ENCODE peak calls at places on chromosome 20, in seven cellular contexts. A is aorta, G is right lobe of liver, L is ovary, J is pancreas, O is body of pancreas, K is transverse colon. N is an unnamed sample.

GRCh38 chr20:52083627-52084232 is 107.8 kb downstream of the ZFP64 start:
- DNase-seq in K (peak), A (peak), G (peak), L (peak), O (peak), J (no peak), N (no peak)

GRCh38 chr20:57476641-57477461 is 48.1 kb downstream of the CTCFL start:
- DNase-seq in J (peak), L (no peak), G (no peak), A (no peak), O (no peak), K (no peak), N (peak)

GRCh38 chr20:3777726-3778629 is 3.3 kb downstream of the SPEF1 start:
- DNase-seq in G (peak), L (peak), O (peak), A (peak), J (peak), K (peak), N (peak)

GRCh38 chr20:1718604-1719384 is 61.2 kb upstream of the SIRPG start:
- DNase-seq in K (no peak), J (no peak), G (no peak), O (no peak), A (peak), L (no peak), N (no peak)

GRCh38 chr20:22496817-22497216 is 87.6 kb downstream of the FOXA2 start:
- DNase-seq in J (no peak), A (no peak), K (no peak), G (no peak), L (no peak), O (no peak), N (no peak)

GRCh38 chr20:23326774-23327173 is 23.8 kb upstream of the NXT1 start:
- DNase-seq in L (no peak), K (no peak), J (no peak), O (no peak), G (no peak), A (no peak), N (no peak)

GRCh38 chr20:5090191-5090590 is 29.6 kb downstream of the PCNA start:
- DNase-seq in O (no peak), A (peak), K (no peak), J (no peak), L (no peak), G (no peak), N (peak)

GRCh38 chr20:13008761-13009681 is at the start of gene SPTLC3:
- DNase-seq in O (peak), A (peak), J (peak), L (peak), K (peak), G (peak), N (peak)

GRCh38 chr20:19621072-19621471 is 137.0 kb upstream of the RIN2 start:
- DNase-seq in L (no peak), K (no peak), O (no peak), A (no peak), G (no peak), J (no peak), N (no peak)

GRCh38 chr20:44619294-44619693 is 32.2 kb downstream of the ADA start:
- DNase-seq in K (no peak), G (no peak), L (no peak), O (no peak), J (no peak), A (no peak), N (no peak)

GRCh38 chr20:55057779-55058415 is 582.5 kb downstream of the DOK5 start:
- DNase-seq in A (no peak), K (peak), L (no peak), J (no peak), G (no peak), O (no peak), N (no peak)

GRCh38 chr20:58665606-58666005 is 14.5 kb downstream of the STX16 start:
- DNase-seq in A (no peak), O (peak), G (no peak), J (no peak), K (no peak), L (no peak), N (no peak)

GRCh38 chr20:5596401-5597193 is 153.6 kb upstream of the SHLD1 start:
- DNase-seq in L (no peak), G (no peak), A (no peak), J (no peak), O (no peak), K (no peak), N (no peak)

DNA sequence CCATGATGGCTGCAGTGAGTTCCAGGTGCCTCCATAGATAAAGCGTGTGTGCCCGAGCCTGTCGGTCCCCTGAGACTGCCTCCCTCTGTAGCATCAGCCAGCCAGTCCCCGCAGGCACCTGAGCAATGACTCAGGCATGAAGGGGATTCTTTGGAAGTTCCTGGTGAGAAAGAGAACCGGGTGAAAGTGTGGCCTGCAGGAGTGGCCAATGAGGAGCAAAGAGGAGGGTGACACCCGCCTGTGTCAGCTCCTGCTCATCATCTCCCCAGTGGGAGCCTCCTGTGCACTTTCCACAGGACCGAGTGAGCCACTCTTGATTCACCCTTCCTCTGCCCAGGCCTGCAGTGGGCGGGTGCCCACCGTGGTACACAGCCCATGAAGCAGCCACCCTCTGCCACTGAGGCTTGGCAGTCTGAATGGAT is 71.2 kb upstream of the PTPN1 start:
- DNase-seq in L (no peak), J (no peak), O (no peak), A (no peak), G (no peak), K (no peak), N (no peak)
- H3K27ac ChIP-seq in L (no peak), J (no peak), O (no peak), A (no peak), G (no peak), K (peak), N (peak)

GRCh38 chr20:47412073-47412472 is 55.6 kb upstream of the ZMYND8 start:
- DNase-seq in K (peak), A (no peak), O (no peak), L (no peak), G (no peak), J (no peak), N (peak)
- H3K27ac ChIP-seq in K (peak), A (no peak), O (peak), L (no peak), G (no peak), J (no peak), N (no peak)

DNA sequence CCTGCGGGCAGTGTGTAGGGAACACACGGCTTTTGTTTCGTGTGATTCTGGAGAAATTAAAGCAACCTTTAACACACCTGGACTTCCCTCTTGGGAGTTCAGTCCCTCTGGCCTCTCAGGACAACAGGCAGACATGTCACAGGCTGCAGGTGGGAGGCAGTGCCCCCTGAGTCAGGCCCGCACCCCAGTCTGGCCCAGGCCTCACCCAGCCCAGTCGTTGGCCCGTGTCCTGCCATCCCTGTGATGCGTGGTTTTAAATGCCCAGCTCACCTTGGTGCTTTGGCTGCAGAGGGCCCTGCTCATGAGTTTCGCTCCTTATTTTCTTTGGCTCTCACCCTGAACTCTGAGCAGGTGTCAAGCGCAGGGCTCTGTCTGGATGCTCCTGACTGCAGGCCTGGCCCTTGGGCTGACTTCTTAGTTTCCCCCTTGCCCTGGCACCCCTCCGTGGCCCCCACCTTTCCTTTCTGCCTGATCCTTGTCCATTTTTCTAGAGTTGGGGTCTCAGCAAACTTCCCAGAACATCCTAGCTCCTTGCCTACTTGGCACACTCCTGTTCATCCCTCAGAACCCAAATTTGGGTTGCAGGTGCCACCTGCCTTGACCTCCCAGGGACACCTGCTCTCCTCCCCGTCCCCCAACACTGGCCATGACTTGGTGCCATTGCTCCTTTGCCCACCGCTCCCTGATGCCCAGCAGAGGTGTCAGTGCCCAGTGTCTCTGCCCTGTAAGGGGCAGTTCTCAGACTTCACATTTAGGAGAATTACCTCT is 2.2 kb upstream of the CABLES2 start:
- DNase-seq in A (no peak), O (no peak), L (no peak), K (no peak), G (no peak), J (no peak), N (no peak)
- H3K27ac ChIP-seq in A (no peak), O (no peak), L (no peak), K (peak), G (no peak), J (no peak), N (no peak)

GRCh38 chr20:17938889-17939619 is 29.5 kb downstream of the SNX5 start:
- DNase-seq in G (peak), A (peak), J (peak), O (peak), L (peak), K (peak), N (peak)

GRCh38 chr20:17936306-17936790 is 32.2 kb downstream of the SNX5 start:
- DNase-seq in L (no peak), K (no peak), J (no peak), A (no peak), G (no peak), O (no peak), N (no peak)

GRCh38 chr20:17935761-17936160 is 32.8 kb downstream of the SNX5 start:
- DNase-seq in G (no peak), L (no peak), A (no peak), J (no peak), K (no peak), O (no peak), N (no peak)

GRCh38 chr20:17935186-17935585 is 33.4 kb downstream of the SNX5 start:
- DNase-seq in A (no peak), L (no peak), G (no peak), O (no peak), J (no peak), K (no peak), N (no peak)

GRCh38 chr20:17936791-17937687 is 31.6 kb downstream of the SNX5 start:
- DNase-seq in J (no peak), L (peak), K (peak), G (no peak), A (peak), O (peak), N (no peak)
- H3K27ac ChIP-seq in J (no peak), L (peak), K (peak), G (no peak), A (peak), O (peak), N (peak)

GRCh38 chr20:35215066-35215956 is 11.2 kb upstream of the MMP24 start:
- DNase-seq in K (no peak), G (no peak), L (no peak), A (no peak), J (no peak), O (no peak), N (no peak)
- H3K27ac ChIP-seq in K (no peak), G (no peak), L (no peak), A (no peak), J (no peak), O (no peak), N (no peak)

GRCh38 chr20:17629678-17630089 is 52.4 kb downstream of the RRBP1 start:
- DNase-seq in L (no peak), O (no peak), J (no peak), G (no peak), K (no peak), A (peak), N (no peak)
- H3K27ac ChIP-seq in L (no peak), O (peak), J (no peak), G (no peak), K (no peak), A (no peak), N (no peak)

GRCh38 chr20:38179846-38180245 is 14.8 kb upstream of the TGM2 start:
- DNase-seq in O (no peak), J (no peak), K (no peak), A (no peak), L (no peak), G (no peak), N (no peak)
- H3K27ac ChIP-seq in O (no peak), J (no peak), K (no peak), A (no peak), L (no peak), G (no peak), N (no peak)

GRCh38 chr20:37989601-37990001 is 43.7 kb downstream of the TTI1 start:
- DNase-seq in L (no peak), K (peak), A (no peak), G (no peak), J (no peak), O (peak), N (peak)
- H3K27ac ChIP-seq in L (no peak), K (peak), A (no peak), G (no peak), J (no peak), O (no peak), N (no peak)